ENCODE peak calls at places on chromosomes 16 and 17, in eight cellular contexts. D is progenitor cell of endocrine pancreas, T is putamen, E is heart left ventricle, K is mesenteric fat pad, L is glutamatergic neuron, Y is lower lobe of right lung, Q is NCI-H1436. U is an unnamed sample.
A peak's percentile ranks its signal among the peaks of the same experiment; 100 is the strongest.

GRCh38 chr16:83402969-83403368 is 404.8 kb upstream of the HSBP1 start:
- DNase-seq in D (no peak), K (no peak), E (no peak), Q (peak; percentile 75), Y (no peak), T (no peak), L (no peak), U (no peak)

GRCh38 chr16:53911506-53911905 is 207.6 kb downstream of the FTO start:
- DNase-seq in L (no peak), T (no peak), E (no peak), Y (no peak), D (no peak), K (no peak), Q (no peak), U (peak; percentile 59)

GRCh38 chr17:80491478-80492342 is 15.3 kb upstream of the NPTX1 start:
- DNase-seq in E (no peak), Q (no peak), Y (no peak), T (no peak), L (peak; percentile 74), K (no peak), D (no peak), U (no peak)

GRCh38 chr17:80941743-80942211 is 49.9 kb upstream of the CHMP6 start:
- DNase-seq in K (no peak), E (peak; percentile 22), T (no peak), Q (no peak), L (peak; percentile 16), Y (peak; percentile 47), D (no peak), U (no peak)

GRCh38 chr16:58331024-58331707 is 36.3 kb upstream of the PRSS54 start:
- DNase-seq in T (no peak), E (no peak), D (peak; percentile 20), Q (peak; percentile 57), L (peak; percentile 47), K (no peak), Y (no peak), U (no peak)

GRCh38 chr17:56638536-56639177 is 45.2 kb downstream of the NOG start:
- DNase-seq in Y (no peak), Q (no peak), K (no peak), T (no peak), D (no peak), L (no peak), E (no peak), U (no peak)

GRCh38 chr16:759110-759910 is 1.2 kb upstream of the MSLN start:
- DNase-seq in T (no peak), L (no peak), D (no peak), K (no peak), E (no peak), Y (peak; percentile 87), Q (no peak), U (no peak)

GRCh38 chr16:29909398-29909797 is 9.1 kb downstream of the ASPHD1 start:
- DNase-seq in K (no peak), Q (no peak), Y (no peak), T (no peak), E (no peak), L (no peak), D (no peak), U (peak; percentile 85)

GRCh38 chr16:69260506-69260905 is 50.6 kb upstream of the VPS4A start:
- DNase-seq in D (no peak), Y (no peak), E (no peak), K (no peak), Q (no peak), L (no peak), T (no peak), U (no peak)

GRCh38 chr17:16938496-16939270 is 33.2 kb downstream of the TNFRSF13B start:
- DNase-seq in Q (no peak), T (no peak), E (no peak), L (no peak), Y (no peak), K (peak; percentile 53), D (no peak), U (no peak)